ENCODE peak calls at places on chromosomes 7 and 10, in seven cellular contexts. One of them, this sample, is unnamed.

GRCh38 chr7:2792856-2793487 is 51.1 kb downstream of the GNA12 start:
- DNase-seq in MM.1S: no peak
- DNase-seq in HEK293T: no peak
- DNase-seq in mucosa of descending colon: no peak
- DNase-seq in AML-193: no peak
- DNase-seq in NCI-H1930: no peak
- DNase-seq in heart left ventricle: no peak
- DNase-seq in this sample: peak

GRCh38 chr10:104331208-104331838 is 6.9 kb downstream of the ITPRIP start:
- DNase-seq in heart left ventricle: peak
- DNase-seq in HEK293T: peak
- DNase-seq in AML-193: no peak
- DNase-seq in mucosa of descending colon: no peak
- DNase-seq in MM.1S: no peak
- DNase-seq in NCI-H1930: peak
- DNase-seq in this sample: no peak

GRCh38 chr10:8893102-8893501 is 838.6 kb downstream of the GATA3 start:
- DNase-seq in AML-193: no peak
- DNase-seq in NCI-H1930: no peak
- DNase-seq in MM.1S: no peak
- DNase-seq in HEK293T: no peak
- DNase-seq in heart left ventricle: no peak
- DNase-seq in mucosa of descending colon: no peak
- DNase-seq in this sample: no peak

GRCh38 chr10:42640610-42641229 is 2.4 kb upstream of the ZNF33B start:
- DNase-seq in NCI-H1930: no peak
- DNase-seq in MM.1S: no peak
- DNase-seq in heart left ventricle: no peak
- DNase-seq in HEK293T: no peak
- DNase-seq in mucosa of descending colon: peak
- DNase-seq in AML-193: no peak
- DNase-seq in this sample: no peak

GRCh38 chr10:103111031-103111917 is 81.8 kb downstream of the NT5C2 start:
- DNase-seq in heart left ventricle: no peak
- DNase-seq in MM.1S: peak
- DNase-seq in AML-193: no peak
- DNase-seq in NCI-H1930: peak
- DNase-seq in HEK293T: peak
- DNase-seq in mucosa of descending colon: no peak
- DNase-seq in this sample: peak

GRCh38 chr10:35447693-35448407 is 111.5 kb downstream of the CCNY start:
- DNase-seq in AML-193: no peak
- DNase-seq in heart left ventricle: no peak
- DNase-seq in NCI-H1930: no peak
- DNase-seq in HEK293T: no peak
- DNase-seq in MM.1S: no peak
- DNase-seq in mucosa of descending colon: no peak
- DNase-seq in this sample: no peak

GRCh38 chr7:150323682-150324365 is 479 bp upstream of the ACTR3C start:
- DNase-seq in heart left ventricle: no peak
- DNase-seq in HEK293T: no peak
- DNase-seq in mucosa of descending colon: no peak
- DNase-seq in AML-193: no peak
- DNase-seq in NCI-H1930: peak
- DNase-seq in MM.1S: peak
- DNase-seq in this sample: no peak

GRCh38 chr10:51010977-51011376 is 63.3 kb upstream of the PRKG1 start:
- DNase-seq in mucosa of descending colon: no peak
- DNase-seq in MM.1S: peak
- DNase-seq in NCI-H1930: no peak
- DNase-seq in HEK293T: peak
- DNase-seq in AML-193: peak
- DNase-seq in heart left ventricle: no peak
- DNase-seq in this sample: peak

GRCh38 chr7:158065340-158065739 is 522.3 kb downstream of the PTPRN2 start:
- DNase-seq in MM.1S: no peak
- DNase-seq in NCI-H1930: no peak
- DNase-seq in heart left ventricle: no peak
- DNase-seq in HEK293T: no peak
- DNase-seq in AML-193: no peak
- DNase-seq in mucosa of descending colon: no peak
- DNase-seq in this sample: no peak

GRCh38 chr7:13742126-13742525 is 247.3 kb downstream of the ETV1 start:
- DNase-seq in HEK293T: no peak
- DNase-seq in mucosa of descending colon: no peak
- DNase-seq in heart left ventricle: peak
- DNase-seq in AML-193: no peak
- DNase-seq in NCI-H1930: no peak
- DNase-seq in MM.1S: no peak
- DNase-seq in this sample: no peak

GRCh38 chr10:43077421-43078171 is 727 bp downstream of the RET start:
- DNase-seq in heart left ventricle: no peak
- DNase-seq in AML-193: no peak
- DNase-seq in MM.1S: no peak
- DNase-seq in mucosa of descending colon: no peak
- DNase-seq in HEK293T: peak
- DNase-seq in NCI-H1930: no peak
- DNase-seq in this sample: no peak

GRCh38 chr10:112201334-112201733 is 17.8 kb upstream of the GPAM start:
- DNase-seq in mucosa of descending colon: no peak
- DNase-seq in MM.1S: no peak
- DNase-seq in AML-193: no peak
- DNase-seq in HEK293T: no peak
- DNase-seq in NCI-H1930: no peak
- DNase-seq in heart left ventricle: no peak
- DNase-seq in this sample: no peak

GRCh38 chr7:106813705-106814305 is 51.3 kb upstream of the PIK3CG start:
- DNase-seq in heart left ventricle: no peak
- DNase-seq in HEK293T: no peak
- DNase-seq in AML-193: no peak
- DNase-seq in mucosa of descending colon: no peak
- DNase-seq in NCI-H1930: no peak
- DNase-seq in MM.1S: no peak
- DNase-seq in this sample: no peak

GRCh38 chr7:102993532-102994029 is 80.8 kb downstream of the LRRC17 start:
- DNase-seq in mucosa of descending colon: no peak
- DNase-seq in NCI-H1930: no peak
- DNase-seq in MM.1S: no peak
- DNase-seq in AML-193: peak
- DNase-seq in heart left ventricle: no peak
- DNase-seq in HEK293T: no peak
- DNase-seq in this sample: peak

GRCh38 chr7:27134392-27134791 is 3.8 kb upstream of the HOXA4 start:
- DNase-seq in NCI-H1930: no peak
- DNase-seq in heart left ventricle: no peak
- DNase-seq in AML-193: peak
- DNase-seq in MM.1S: no peak
- DNase-seq in HEK293T: no peak
- DNase-seq in mucosa of descending colon: no peak
- DNase-seq in this sample: peak